ENCODE peak calls at places on chromosomes 3 and 15, in eight cellular contexts. One of them, this sample, is unnamed.

GRCh38 chr3:49668414-49668797 is 5.7 kb upstream of the APEH start:
- DNase-seq in OCI-LY7: peak; percentile 19
- DNase-seq in adipocyte: no peak
- DNase-seq in IMR-90: no peak
- DNase-seq in cardiac fibroblast: no peak
- DNase-seq in transverse colon: no peak
- DNase-seq in K562: no peak
- DNase-seq in CD4-positive, CD25-positive, alpha-beta regulatory T cell: no peak
- DNase-seq in this sample: no peak

GRCh38 chr3:131082246-131082645 is 55.6 kb downstream of the NEK11 start:
- DNase-seq in OCI-LY7: no peak
- DNase-seq in CD4-positive, CD25-positive, alpha-beta regulatory T cell: no peak
- DNase-seq in cardiac fibroblast: no peak
- DNase-seq in transverse colon: no peak
- DNase-seq in adipocyte: no peak
- DNase-seq in IMR-90: no peak
- DNase-seq in K562: no peak
- DNase-seq in this sample: no peak

GRCh38 chr3:108159865-108160264 is 62.4 kb downstream of the IFT57 start:
- DNase-seq in IMR-90: peak; percentile 66
- DNase-seq in adipocyte: peak; percentile 25
- DNase-seq in cardiac fibroblast: peak; percentile 51
- DNase-seq in K562: no peak
- DNase-seq in OCI-LY7: no peak
- DNase-seq in transverse colon: no peak
- DNase-seq in CD4-positive, CD25-positive, alpha-beta regulatory T cell: no peak
- DNase-seq in this sample: no peak

GRCh38 chr15:27885226-27885625 is 213.9 kb downstream of the OCA2 start:
- DNase-seq in IMR-90: no peak
- DNase-seq in transverse colon: no peak
- DNase-seq in adipocyte: no peak
- DNase-seq in CD4-positive, CD25-positive, alpha-beta regulatory T cell: no peak
- DNase-seq in cardiac fibroblast: no peak
- DNase-seq in OCI-LY7: no peak
- DNase-seq in K562: no peak
- DNase-seq in this sample: no peak

GRCh38 chr15:95032181-95032580 is 800.8 kb downstream of the MCTP2 start:
- DNase-seq in CD4-positive, CD25-positive, alpha-beta regulatory T cell: no peak
- DNase-seq in OCI-LY7: no peak
- DNase-seq in transverse colon: no peak
- DNase-seq in IMR-90: peak; percentile 4
- DNase-seq in K562: no peak
- DNase-seq in cardiac fibroblast: no peak
- DNase-seq in adipocyte: no peak
- DNase-seq in this sample: no peak

GRCh38 chr3:157501863-157502262 is 1.4 kb downstream of the VEPH1 start:
- DNase-seq in adipocyte: no peak
- DNase-seq in CD4-positive, CD25-positive, alpha-beta regulatory T cell: no peak
- DNase-seq in IMR-90: no peak
- DNase-seq in OCI-LY7: no peak
- DNase-seq in transverse colon: no peak
- DNase-seq in K562: no peak
- DNase-seq in cardiac fibroblast: no peak
- DNase-seq in this sample: no peak

GRCh38 chr3:101940521-101940992 is 91.2 kb downstream of the NFKBIZ start:
- DNase-seq in transverse colon: no peak
- DNase-seq in adipocyte: peak; percentile 96
- DNase-seq in IMR-90: peak; percentile 98
- DNase-seq in cardiac fibroblast: peak; percentile 99
- DNase-seq in CD4-positive, CD25-positive, alpha-beta regulatory T cell: no peak
- DNase-seq in OCI-LY7: no peak
- DNase-seq in K562: no peak
- DNase-seq in this sample: peak; percentile 53

GRCh38 chr3:41601404-41601987 is 360.4 kb downstream of the ULK4 start:
- DNase-seq in OCI-LY7: no peak
- DNase-seq in adipocyte: no peak
- DNase-seq in K562: no peak
- DNase-seq in cardiac fibroblast: no peak
- DNase-seq in CD4-positive, CD25-positive, alpha-beta regulatory T cell: peak; percentile 2
- DNase-seq in transverse colon: no peak
- DNase-seq in IMR-90: no peak
- DNase-seq in this sample: no peak

GRCh38 chr3:129280183-129280582 is 1.5 kb downstream of the HMCES start:
- DNase-seq in adipocyte: no peak
- DNase-seq in IMR-90: no peak
- DNase-seq in cardiac fibroblast: no peak
- DNase-seq in OCI-LY7: no peak
- DNase-seq in transverse colon: no peak
- DNase-seq in CD4-positive, CD25-positive, alpha-beta regulatory T cell: no peak
- DNase-seq in K562: no peak
- DNase-seq in this sample: no peak

GRCh38 chr3:109336272-109336957 is 931 bp downstream of the DPPA4 start:
- DNase-seq in cardiac fibroblast: peak; percentile 29
- DNase-seq in transverse colon: no peak
- DNase-seq in OCI-LY7: no peak
- DNase-seq in K562: no peak
- DNase-seq in CD4-positive, CD25-positive, alpha-beta regulatory T cell: no peak
- DNase-seq in IMR-90: peak; percentile 7
- DNase-seq in adipocyte: peak; percentile 27
- DNase-seq in this sample: no peak

GRCh38 chr15:82132742-82133141 is 86.9 kb upstream of the MEX3B start:
- DNase-seq in CD4-positive, CD25-positive, alpha-beta regulatory T cell: no peak
- DNase-seq in K562: no peak
- DNase-seq in OCI-LY7: no peak
- DNase-seq in IMR-90: peak; percentile 93
- DNase-seq in cardiac fibroblast: peak; percentile 91
- DNase-seq in transverse colon: no peak
- DNase-seq in adipocyte: peak; percentile 79
- DNase-seq in this sample: no peak

GRCh38 chr3:7144696-7145308 is 283.9 kb downstream of the GRM7 start:
- DNase-seq in transverse colon: no peak
- DNase-seq in IMR-90: no peak
- DNase-seq in adipocyte: no peak
- DNase-seq in K562: peak; percentile 28
- DNase-seq in OCI-LY7: peak; percentile 44
- DNase-seq in cardiac fibroblast: no peak
- DNase-seq in CD4-positive, CD25-positive, alpha-beta regulatory T cell: no peak
- DNase-seq in this sample: no peak

GRCh38 chr3:32176989-32177701 is 61.3 kb upstream of the CMTM8 start:
- DNase-seq in IMR-90: peak; percentile 37
- DNase-seq in transverse colon: peak; percentile 47
- DNase-seq in K562: peak; percentile 62
- DNase-seq in CD4-positive, CD25-positive, alpha-beta regulatory T cell: peak; percentile 81
- DNase-seq in OCI-LY7: peak; percentile 67
- DNase-seq in adipocyte: peak; percentile 83
- DNase-seq in cardiac fibroblast: peak; percentile 81
- DNase-seq in this sample: no peak

GRCh38 chr3:181487236-181487978 is 224.3 kb upstream of the SOX2 start:
- DNase-seq in K562: no peak
- DNase-seq in cardiac fibroblast: no peak
- DNase-seq in CD4-positive, CD25-positive, alpha-beta regulatory T cell: no peak
- DNase-seq in OCI-LY7: peak; percentile 81
- DNase-seq in adipocyte: no peak
- DNase-seq in IMR-90: no peak
- DNase-seq in transverse colon: no peak
- DNase-seq in this sample: no peak

GRCh38 chr3:32399030-32399620 is 7.5 kb downstream of the CMTM7 start:
- DNase-seq in adipocyte: peak; percentile 79
- DNase-seq in IMR-90: peak; percentile 60
- DNase-seq in transverse colon: no peak
- DNase-seq in CD4-positive, CD25-positive, alpha-beta regulatory T cell: peak; percentile 81
- DNase-seq in cardiac fibroblast: peak; percentile 79
- DNase-seq in OCI-LY7: peak; percentile 81
- DNase-seq in K562: peak; percentile 51
- DNase-seq in this sample: no peak

GRCh38 chr3:60096403-60096802 is 1046.6 kb upstream of the CFAP20DC start:
- DNase-seq in adipocyte: no peak
- DNase-seq in IMR-90: no peak
- DNase-seq in transverse colon: no peak
- DNase-seq in CD4-positive, CD25-positive, alpha-beta regulatory T cell: no peak
- DNase-seq in OCI-LY7: no peak
- DNase-seq in cardiac fibroblast: no peak
- DNase-seq in K562: no peak
- DNase-seq in this sample: no peak

GRCh38 chr15:37585966-37586656 is 348.3 kb upstream of the TMCO5A start:
- DNase-seq in CD4-positive, CD25-positive, alpha-beta regulatory T cell: no peak
- DNase-seq in IMR-90: peak; percentile 62
- DNase-seq in transverse colon: no peak
- DNase-seq in K562: no peak
- DNase-seq in cardiac fibroblast: peak; percentile 73
- DNase-seq in adipocyte: peak; percentile 61
- DNase-seq in OCI-LY7: no peak
- DNase-seq in this sample: no peak

GRCh38 chr3:149895807-149896206 is 74.9 kb downstream of the PFN2 start:
- DNase-seq in CD4-positive, CD25-positive, alpha-beta regulatory T cell: no peak
- DNase-seq in IMR-90: no peak
- DNase-seq in K562: no peak
- DNase-seq in OCI-LY7: no peak
- DNase-seq in transverse colon: no peak
- DNase-seq in cardiac fibroblast: no peak
- DNase-seq in adipocyte: no peak
- DNase-seq in this sample: no peak

GRCh38 chr3:95905182-95905581 is 909.2 kb upstream of the EPHA6 start:
- DNase-seq in OCI-LY7: no peak
- DNase-seq in IMR-90: no peak
- DNase-seq in CD4-positive, CD25-positive, alpha-beta regulatory T cell: no peak
- DNase-seq in transverse colon: no peak
- DNase-seq in adipocyte: no peak
- DNase-seq in K562: no peak
- DNase-seq in cardiac fibroblast: peak; percentile 46
- DNase-seq in this sample: no peak

GRCh38 chr3:7397097-7397496 is 536.2 kb downstream of the GRM7 start:
- DNase-seq in OCI-LY7: no peak
- DNase-seq in cardiac fibroblast: peak; percentile 11
- DNase-seq in adipocyte: no peak
- DNase-seq in CD4-positive, CD25-positive, alpha-beta regulatory T cell: no peak
- DNase-seq in IMR-90: no peak
- DNase-seq in K562: no peak
- DNase-seq in transverse colon: no peak
- DNase-seq in this sample: no peak

GRCh38 chr3:123028233-123028828 is 768 bp upstream of the SEMA5B start:
- DNase-seq in transverse colon: peak; percentile 31
- DNase-seq in K562: peak; percentile 53
- DNase-seq in IMR-90: peak; percentile 72
- DNase-seq in OCI-LY7: peak; percentile 39
- DNase-seq in adipocyte: peak; percentile 87
- DNase-seq in cardiac fibroblast: peak; percentile 80
- DNase-seq in CD4-positive, CD25-positive, alpha-beta regulatory T cell: peak; percentile 54
- DNase-seq in this sample: peak; percentile 51

GRCh38 chr3:123026551-123027291 is 842 bp downstream of the SEMA5B start:
- DNase-seq in transverse colon: peak; percentile 28
- DNase-seq in OCI-LY7: no peak
- DNase-seq in K562: no peak
- DNase-seq in adipocyte: peak; percentile 44
- DNase-seq in cardiac fibroblast: no peak
- DNase-seq in IMR-90: no peak
- DNase-seq in CD4-positive, CD25-positive, alpha-beta regulatory T cell: no peak
- DNase-seq in this sample: no peak

GRCh38 chr3:123024056-123024455 is 3.5 kb downstream of the SEMA5B start:
- DNase-seq in CD4-positive, CD25-positive, alpha-beta regulatory T cell: no peak
- DNase-seq in K562: no peak
- DNase-seq in OCI-LY7: no peak
- DNase-seq in adipocyte: no peak
- DNase-seq in IMR-90: no peak
- DNase-seq in cardiac fibroblast: no peak
- DNase-seq in transverse colon: no peak
- DNase-seq in this sample: no peak

GRCh38 chr3:123027292-123028232 is at the start of gene SEMA5B:
- DNase-seq in OCI-LY7: no peak
- DNase-seq in CD4-positive, CD25-positive, alpha-beta regulatory T cell: no peak
- DNase-seq in K562: peak; percentile 57
- DNase-seq in adipocyte: peak; percentile 57
- DNase-seq in transverse colon: peak; percentile 9
- DNase-seq in IMR-90: no peak
- DNase-seq in cardiac fibroblast: peak; percentile 23
- DNase-seq in this sample: peak; percentile 72

GRCh38 chr3:123025642-123026521 is 1.7 kb downstream of the SEMA5B start:
- DNase-seq in K562: no peak
- DNase-seq in CD4-positive, CD25-positive, alpha-beta regulatory T cell: no peak
- DNase-seq in transverse colon: no peak
- DNase-seq in adipocyte: peak; percentile 13
- DNase-seq in OCI-LY7: no peak
- DNase-seq in cardiac fibroblast: no peak
- DNase-seq in IMR-90: no peak
- DNase-seq in this sample: no peak
- H3K4me3 ChIP-seq in K562: no peak overlapping the region
- H3K4me3 ChIP-seq in CD4-positive, CD25-positive, alpha-beta regulatory T cell: no peak overlapping the region
- H3K4me3 ChIP-seq in transverse colon: peak overlapping the region; percentile 59
- H3K4me3 ChIP-seq in adipocyte: no peak overlapping the region
- H3K4me3 ChIP-seq in OCI-LY7: no peak overlapping the region
- H3K4me3 ChIP-seq in cardiac fibroblast: peak overlapping the region; percentile 26
- H3K4me3 ChIP-seq in IMR-90: no peak overlapping the region
- H3K4me3 ChIP-seq in this sample: peak overlapping the region; percentile 51

GRCh38 chr15:98684441-98684840 is 36.1 kb downstream of the IGF1R start:
- DNase-seq in CD4-positive, CD25-positive, alpha-beta regulatory T cell: no peak
- DNase-seq in K562: no peak
- DNase-seq in IMR-90: peak; percentile 78
- DNase-seq in OCI-LY7: no peak
- DNase-seq in cardiac fibroblast: peak; percentile 64
- DNase-seq in adipocyte: peak; percentile 75
- DNase-seq in transverse colon: no peak
- DNase-seq in this sample: no peak
- H3K4me3 ChIP-seq in CD4-positive, CD25-positive, alpha-beta regulatory T cell: no peak overlapping the region
- H3K4me3 ChIP-seq in K562: no peak overlapping the region
- H3K4me3 ChIP-seq in IMR-90: no peak overlapping the region
- H3K4me3 ChIP-seq in OCI-LY7: no peak overlapping the region
- H3K4me3 ChIP-seq in cardiac fibroblast: no peak overlapping the region
- H3K4me3 ChIP-seq in adipocyte: peak overlapping the region; percentile 0
- H3K4me3 ChIP-seq in transverse colon: no peak overlapping the region
- H3K4me3 ChIP-seq in this sample: no peak overlapping the region

GRCh38 chr3:125136966-125137365 is 75.6 kb downstream of the SLC12A8 start:
- DNase-seq in CD4-positive, CD25-positive, alpha-beta regulatory T cell: no peak
- DNase-seq in OCI-LY7: no peak
- DNase-seq in transverse colon: no peak
- DNase-seq in adipocyte: no peak
- DNase-seq in IMR-90: no peak
- DNase-seq in cardiac fibroblast: no peak
- DNase-seq in K562: no peak
- DNase-seq in this sample: no peak
- H3K4me3 ChIP-seq in CD4-positive, CD25-positive, alpha-beta regulatory T cell: no peak overlapping the region
- H3K4me3 ChIP-seq in OCI-LY7: no peak overlapping the region
- H3K4me3 ChIP-seq in transverse colon: no peak overlapping the region
- H3K4me3 ChIP-seq in adipocyte: peak overlapping the region; percentile 14
- H3K4me3 ChIP-seq in IMR-90: no peak overlapping the region
- H3K4me3 ChIP-seq in cardiac fibroblast: no peak overlapping the region
- H3K4me3 ChIP-seq in K562: no peak overlapping the region
- H3K4me3 ChIP-seq in this sample: no peak overlapping the region

DNA sequence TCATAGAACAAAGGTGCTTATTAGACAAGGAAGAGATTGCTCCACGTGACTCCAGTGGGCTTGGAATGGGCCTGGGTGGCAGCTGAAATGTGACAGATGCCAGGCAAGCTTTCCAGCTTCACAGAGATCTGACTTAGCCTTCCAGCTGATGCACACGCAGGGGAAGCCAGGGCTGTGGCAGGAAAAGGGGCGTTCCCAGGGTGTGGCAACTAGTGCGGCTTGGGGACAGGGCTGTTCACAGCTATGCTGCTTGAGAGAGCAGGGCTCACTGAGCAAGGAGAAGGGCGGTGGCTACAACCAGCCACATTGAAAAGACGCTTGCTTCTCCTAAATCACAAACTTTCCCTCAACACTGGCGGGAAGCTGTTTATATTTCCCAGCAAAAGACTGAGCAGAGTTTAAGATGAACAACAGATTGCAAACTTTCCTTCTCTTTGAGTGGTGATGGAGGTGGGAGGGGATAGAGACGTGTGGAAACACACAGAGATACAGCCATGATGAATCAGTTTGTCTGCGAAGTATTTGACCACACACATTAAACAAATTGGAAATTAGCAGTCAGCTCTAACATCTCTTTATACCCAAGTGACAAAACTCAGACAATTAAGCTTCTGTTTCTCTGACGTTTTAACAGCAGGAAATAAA is 127.5 kb downstream of the BDH1 start:
- DNase-seq in CD4-positive, CD25-positive, alpha-beta regulatory T cell: peak; percentile 71
- DNase-seq in OCI-LY7: no peak
- DNase-seq in IMR-90: peak; percentile 36
- DNase-seq in K562: peak; percentile 72
- DNase-seq in adipocyte: peak; percentile 50
- DNase-seq in transverse colon: peak; percentile 79
- DNase-seq in cardiac fibroblast: peak; percentile 19
- DNase-seq in this sample: no peak
- H3K4me3 ChIP-seq in CD4-positive, CD25-positive, alpha-beta regulatory T cell: peak overlapping the region; percentile 13
- H3K4me3 ChIP-seq in OCI-LY7: no peak overlapping the region
- H3K4me3 ChIP-seq in IMR-90: no peak overlapping the region
- H3K4me3 ChIP-seq in K562: no peak overlapping the region
- H3K4me3 ChIP-seq in adipocyte: no peak overlapping the region
- H3K4me3 ChIP-seq in transverse colon: no peak overlapping the region
- H3K4me3 ChIP-seq in cardiac fibroblast: no peak overlapping the region
- H3K4me3 ChIP-seq in this sample: no peak overlapping the region